ENCODE peak calls at places on chromosomes 3 and 15, in four cellular contexts. U, B, I and M are unnamed samples.
A peak's percentile ranks its signal among the peaks of the same experiment; 100 is the strongest.

GRCh38 chr15:34442891-34443290 is 5.3 kb upstream of the GOLGA8A start:
- DNase-seq in U (no peak), I (no peak), B (no peak), M (no peak)

GRCh38 chr3:18758047-18758704 is 333.0 kb upstream of the SATB1 start:
- DNase-seq in B (peak; percentile 14), U (no peak), I (no peak), M (peak; percentile 64)

GRCh38 chr15:60471314-60471713 is 7.6 kb downstream of the ICE2 start:
- DNase-seq in I (no peak), B (no peak), U (no peak), M (no peak)

GRCh38 chr3:41792806-41793205 is 169.1 kb downstream of the ULK4 start:
- DNase-seq in B (no peak), U (no peak), I (no peak), M (no peak)

GRCh38 chr3:19645093-19645492 is 288.9 kb downstream of the EFHB start:
- DNase-seq in I (no peak), U (no peak), B (no peak), M (no peak)

GRCh38 chr3:98967758-98968157 is 66.3 kb upstream of the DCBLD2 start:
- DNase-seq in I (no peak), U (no peak), B (no peak), M (no peak)

GRCh38 chr15:25179673-25180511 is 225.1 kb downstream of the SNRPN start:
- DNase-seq in U (no peak), B (no peak), I (no peak), M (no peak)

GRCh38 chr15:99514306-99514705 is 51.5 kb upstream of the MEF2A start:
- DNase-seq in U (no peak), B (no peak), I (no peak), M (no peak)

GRCh38 chr15:49675051-49675450 is 54.2 kb downstream of the DTWD1 start:
- DNase-seq in I (no peak), U (no peak), B (no peak), M (no peak)

GRCh38 chr3:71026634-71027578 is 556.6 kb downstream of the FOXP1 start:
- DNase-seq in I (no peak), B (no peak), U (no peak), M (no peak)

GRCh38 chr15:40893019-40893723 is 1.1 kb upstream of the VPS18 start:
- DNase-seq in U (no peak), I (no peak), B (no peak), M (no peak)

GRCh38 chr15:62782100-62782791 is 260.3 kb upstream of the TPM1 start:
- DNase-seq in U (no peak), I (no peak), B (peak; percentile 97), M (peak; percentile 91)

GRCh38 chr3:105513886-105514285 is 147.2 kb downstream of the ALCAM start:
- DNase-seq in U (no peak), B (no peak), I (no peak), M (no peak)

GRCh38 chr15:89457086-89457485 is 39.3 kb downstream of the RHCG start:
- DNase-seq in I (no peak), B (no peak), U (no peak), M (no peak)

GRCh38 chr3:120536642-120537041 is 59.5 kb upstream of the NDUFB4 start:
- DNase-seq in U (no peak), I (no peak), B (no peak), M (no peak)

GRCh38 chr15:81558056-81558455 is 184.0 kb upstream of the TMC3 start:
- DNase-seq in U (no peak), I (no peak), B (no peak), M (no peak)

GRCh38 chr15:97961067-97961954 is 808 bp downstream of the ARRDC4 start:
- DNase-seq in I (no peak), U (no peak), B (peak; percentile 60), M (peak; percentile 29)

GRCh38 chr3:96756516-96756915 is 57.9 kb upstream of the EPHA6 start:
- DNase-seq in I (no peak), U (no peak), B (no peak), M (no peak)

GRCh38 chr3:69505770-69506407 is 120.0 kb upstream of the FRMD4B start:
- DNase-seq in I (no peak), U (no peak), B (no peak), M (no peak)

GRCh38 chr3:42855547-42856380 is 19.9 kb downstream of the CYP8B1 start:
- DNase-seq in U (no peak), I (no peak), B (no peak), M (no peak)

GRCh38 chr3:143885803-143886427 is 37.6 kb upstream of the SLC9A9 start:
- DNase-seq in U (peak; percentile 4), B (peak; percentile 10), I (no peak), M (peak; percentile 52)

GRCh38 chr15:87498545-87498944 is 758.0 kb downstream of the NTRK3 start:
- DNase-seq in B (no peak), I (no peak), U (no peak), M (no peak)

GRCh38 chr3:152301745-152302181 is 33.0 kb downstream of the MBNL1 start:
- DNase-seq in U (no peak), B (no peak), I (no peak), M (no peak)

GRCh38 chr3:169348981-169349942 is 314.2 kb downstream of the MECOM start:
- DNase-seq in U (no peak), B (no peak), I (no peak), M (no peak)

GRCh38 chr3:38722760-38723568 is 73.5 kb upstream of the SCN5A start:
- DNase-seq in I (no peak), B (no peak), U (no peak), M (no peak)

GRCh38 chr15:26771168-26771916 is 1.5 kb downstream of the GABRB3 start:
- DNase-seq in I (no peak), U (no peak), B (peak; percentile 69), M (no peak)

GRCh38 chr15:51267047-51267713 is 71.2 kb downstream of the CYP19A1 start:
- DNase-seq in I (no peak), B (peak; percentile 19), U (no peak), M (no peak)

GRCh38 chr3:31092748-31093607 is 198.5 kb upstream of the GADL1 start:
- DNase-seq in U (no peak), B (no peak), I (no peak), M (no peak)